ENCODE peak calls at places on chromosomes 2 and 18, in four cellular contexts. O is astrocyte, X is endothelial cell of umbilical vein, V is BJ. W is an unnamed sample. For H3K27me3, the result is how much of the 10 kb centered on the place peaks cover.

GRCh38 chr2:67082813-67083212 is 314.3 kb upstream of the ETAA1 start:
- DNase-seq in O (no peak), X (no peak), V (no peak), W (no peak)

GRCh38 chr2:189267491-189267890 is 87.9 kb upstream of the COL5A2 start:
- DNase-seq in O (no peak), X (no peak), V (no peak), W (no peak)

GRCh38 chr18:10122116-10122515 is 208.3 kb downstream of the VAPA start:
- DNase-seq in O (peak), X (no peak), V (peak), W (peak)

GRCh38 chr2:120745420-120746178 is 9.9 kb downstream of the GLI2 start:
- DNase-seq in O (no peak), X (no peak), V (no peak), W (no peak)

GRCh38 chr2:216860738-216861137 is 874 bp upstream of the TNP1 start:
- DNase-seq in O (peak), X (no peak), V (no peak), W (no peak)

GRCh38 chr18:13480856-13481255 is 245.5 kb downstream of the FAM210A start:
- DNase-seq in O (no peak), X (no peak), V (no peak), W (no peak)

GRCh38 chr2:11998626-11999378 is 252.4 kb downstream of the LPIN1 start:
- DNase-seq in O (peak), X (no peak), V (no peak), W (no peak)

GRCh38 chr2:138712212-138712979 is 67.8 kb downstream of the NXPH2 start:
- DNase-seq in O (peak), X (no peak), V (no peak), W (no peak)

GRCh38 chr2:27627963-27628766 is 647 bp downstream of the CCDC121 start:
- DNase-seq in O (peak), X (peak), V (peak), W (no peak)

GRCh38 chr2:107529146-107529545 is 297.5 kb upstream of the RGPD4 start:
- DNase-seq in O (no peak), X (no peak), V (no peak), W (no peak)

GRCh38 chr2:74741651-74742050 is 87.6 kb downstream of the SEMA4F start:
- DNase-seq in O (no peak), X (no peak), V (no peak), W (peak)

GRCh38 chr18:56532176-56532840 is 106.1 kb downstream of the TXNL1 start:
- DNase-seq in O (peak), X (no peak), V (no peak), W (no peak)

GRCh38 chr2:224401641-224402342 is at the start of gene FAM124B:
- DNase-seq in O (no peak), X (peak), V (peak), W (no peak)

GRCh38 chr2:150369862-150370261 is 117.6 kb downstream of the RND3 start:
- DNase-seq in O (no peak), X (no peak), V (no peak), W (no peak)

GRCh38 chr2:69948963-69949645 is 12.3 kb downstream of the ASPRV1 start:
- DNase-seq in O (no peak), X (no peak), V (no peak), W (no peak)

GRCh38 chr2:221767106-221767878 is 195.2 kb upstream of the EPHA4 start:
- DNase-seq in O (no peak), X (peak), V (no peak), W (no peak)

GRCh38 chr2:147467441-147467840 is 377.4 kb upstream of the ACVR2A start:
- DNase-seq in O (no peak), X (no peak), V (no peak), W (no peak)

GRCh38 chr2:145197944-145198343 is 678.0 kb upstream of the ZEB2 start:
- DNase-seq in O (no peak), X (no peak), V (no peak), W (no peak)

GRCh38 chr2:215958231-215958630 is 55.1 kb downstream of the MREG start:
- DNase-seq in O (no peak), X (no peak), V (peak), W (no peak)

GRCh38 chr2:224407241-224407680 is 5.4 kb upstream of the FAM124B start:
- DNase-seq in O (no peak), X (peak), V (no peak), W (no peak)

GRCh38 chr2:5914831-5915611 is 222.8 kb downstream of the SOX11 start:
- DNase-seq in O (peak), X (no peak), V (no peak), W (peak)

GRCh38 chr2:153891061-153891460 is 19.3 kb downstream of the GALNT13 start:
- DNase-seq in O (no peak), X (no peak), V (no peak), W (no peak)

GRCh38 chr2:12870692-12871091 is 154.0 kb downstream of the TRIB2 start:
- DNase-seq in O (no peak), X (no peak), V (no peak), W (no peak)

GRCh38 chr2:179377296-179377695 is 112.7 kb upstream of the SESTD1 start:
- DNase-seq in O (peak), X (no peak), V (no peak), W (no peak)

GRCh38 chr2:14297340-14297739 is 335.2 kb upstream of the LRATD1 start:
- DNase-seq in O (no peak), X (no peak), V (no peak), W (no peak)

GRCh38 chr2:215849771-215850170 is 163.6 kb downstream of the MREG start:
- DNase-seq in O (no peak), X (peak), V (no peak), W (no peak)

GRCh38 chr2:23791030-23791429 is 135.9 kb downstream of the ATAD2B start:
- DNase-seq in O (peak), X (peak), V (peak), W (no peak)

GRCh38 chr18:77116201-77117080 is 16.1 kb downstream of the MBP start:
- DNase-seq in O (no peak), X (no peak), V (no peak), W (no peak)

GRCh38 chr2:126953483-126953882 is 54.8 kb downstream of the TEX51 start:
- DNase-seq in O (no peak), X (no peak), V (no peak), W (no peak)

GRCh38 chr2:119730598-119731278 is 29.0 kb upstream of the PTPN4 start:
- DNase-seq in O (peak), X (no peak), V (no peak), W (no peak)

GRCh38 chr2:178059111-178059510 is 13.5 kb downstream of the PDE11A start:
- DNase-seq in O (no peak), X (no peak), V (no peak), W (no peak)

GRCh38 chr2:109218087-109218791 is 89.2 kb downstream of the SH3RF3 start:
- DNase-seq in O (peak), X (no peak), V (no peak), W (no peak)

GRCh38 chr2:219522111-219523030 is 8.1 kb downstream of the ASIC4 start:
- DNase-seq in O (peak), X (no peak), V (peak), W (peak)

GRCh38 chr2:206211657-206212255 is 52.1 kb downstream of the EEF1B2 start:
- DNase-seq in O (peak), X (no peak), V (no peak), W (no peak)

GRCh38 chr2:10971131-10971854 is 59.6 kb downstream of the KCNF1 start:
- DNase-seq in O (no peak), X (no peak), V (no peak), W (no peak)

GRCh38 chr18:35827275-35827929 is 145.1 kb upstream of the RMP24 start:
- DNase-seq in O (no peak), X (no peak), V (no peak), W (no peak)

GRCh38 chr2:149161481-149162225 is 123.2 kb downstream of the LYPD6B start:
- DNase-seq in O (no peak), X (no peak), V (peak), W (no peak)

DNA sequence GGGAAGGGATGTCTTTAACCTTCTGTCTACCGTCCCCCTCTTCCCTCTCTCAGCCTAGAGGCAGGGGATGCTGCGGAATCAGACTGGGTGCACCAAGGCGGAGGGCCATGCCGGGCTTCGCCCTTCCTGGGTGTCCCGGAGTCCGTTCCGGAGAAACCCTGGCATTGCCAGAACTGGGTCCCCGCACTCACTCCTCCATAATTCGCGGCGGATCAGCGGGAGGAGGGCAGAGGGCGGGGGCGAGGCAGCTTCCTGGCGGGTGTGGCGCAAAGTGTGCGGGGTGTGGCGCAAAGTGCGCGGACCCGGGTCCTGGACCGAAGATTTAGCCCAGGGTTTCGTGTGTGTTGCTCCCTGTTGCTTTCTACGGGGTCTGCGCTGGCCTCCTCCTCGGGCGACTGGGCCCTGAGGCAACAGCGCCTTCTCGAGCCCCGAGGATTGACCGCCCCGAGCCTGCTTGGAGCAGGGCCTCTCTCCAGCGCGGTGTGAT is 12.4 kb upstream of the SKOR2 start:
- DNase-seq in O (no peak), X (no peak), V (no peak), W (peak)
- H3K27me3 ChIP-seq in O (under half), X (under half), V (under half), W (under half)

GRCh38 chr18:11980555-11981382 is 538 bp upstream of the IMPA2 start:
- DNase-seq in O (peak), X (peak), V (peak), W (peak)
- TF ChIP-seq CTCF in O (no peak), X (no peak), V (peak), W (no peak)

GRCh38 chr2:20674974-20675679 is 8.2 kb downstream of the GDF7 start:
- DNase-seq in O (peak), X (peak), V (peak), W (no peak)
- H3K27me3 ChIP-seq in O (under half), X (under half), V (under half), W (under half)

DNA sequence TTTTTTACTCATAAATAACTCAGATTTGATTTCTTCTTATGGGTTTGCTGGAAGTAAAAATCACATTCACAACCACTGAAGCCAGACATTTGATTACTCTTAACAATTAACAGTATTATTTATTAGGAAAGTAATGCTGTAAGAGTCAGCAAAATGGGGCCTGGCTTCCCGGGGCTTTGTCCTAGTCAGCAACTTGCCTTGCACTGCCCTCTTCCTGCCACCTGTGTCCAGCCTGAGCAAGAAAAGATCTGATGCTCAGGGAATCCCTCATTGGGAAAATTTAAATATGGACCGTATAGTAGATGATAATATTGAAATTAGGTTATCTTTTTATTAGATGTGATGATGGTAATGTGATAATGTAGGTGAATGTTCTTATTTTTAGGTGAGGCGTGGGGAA is 30.8 kb upstream of the ACYP2 start:
- DNase-seq in O (no peak), X (peak), V (no peak), W (peak)
- TF ChIP-seq CTCF in O (peak), X (no peak), V (peak), W (peak)

GRCh38 chr18:2848879-2849254 is 2.1 kb downstream of the EMILIN2 start:
- DNase-seq in O (no peak), X (no peak), V (no peak), W (no peak)

GRCh38 chr18:2848145-2848878 is 1.5 kb downstream of the EMILIN2 start:
- DNase-seq in O (no peak), X (no peak), V (no peak), W (no peak)

GRCh38 chr18:2853173-2853925 is 6.5 kb downstream of the EMILIN2 start:
- DNase-seq in O (no peak), X (no peak), V (no peak), W (no peak)

GRCh38 chr18:2851771-2852170 is 5.0 kb downstream of the EMILIN2 start:
- DNase-seq in O (no peak), X (no peak), V (no peak), W (peak)

GRCh38 chr18:2850816-2851215 is 4.0 kb downstream of the EMILIN2 start:
- DNase-seq in O (no peak), X (no peak), V (no peak), W (no peak)
- H3K27me3 ChIP-seq in O (under half), X (half or more), V (under half), W (under half)

GRCh38 chr2:208099682-208100081 is 24.6 kb downstream of the CRYGD start:
- DNase-seq in O (no peak), X (no peak), V (no peak), W (no peak)

GRCh38 chr2:208103616-208104015 is 20.7 kb downstream of the CRYGD start:
- DNase-seq in O (no peak), X (no peak), V (no peak), W (no peak)

GRCh38 chr2:208098267-208098666 is 26.1 kb downstream of the CRYGD start:
- DNase-seq in O (no peak), X (no peak), V (no peak), W (no peak)

GRCh38 chr2:208097801-208098200 is 26.5 kb downstream of the CRYGD start:
- DNase-seq in O (peak), X (peak), V (no peak), W (no peak)

DNA sequence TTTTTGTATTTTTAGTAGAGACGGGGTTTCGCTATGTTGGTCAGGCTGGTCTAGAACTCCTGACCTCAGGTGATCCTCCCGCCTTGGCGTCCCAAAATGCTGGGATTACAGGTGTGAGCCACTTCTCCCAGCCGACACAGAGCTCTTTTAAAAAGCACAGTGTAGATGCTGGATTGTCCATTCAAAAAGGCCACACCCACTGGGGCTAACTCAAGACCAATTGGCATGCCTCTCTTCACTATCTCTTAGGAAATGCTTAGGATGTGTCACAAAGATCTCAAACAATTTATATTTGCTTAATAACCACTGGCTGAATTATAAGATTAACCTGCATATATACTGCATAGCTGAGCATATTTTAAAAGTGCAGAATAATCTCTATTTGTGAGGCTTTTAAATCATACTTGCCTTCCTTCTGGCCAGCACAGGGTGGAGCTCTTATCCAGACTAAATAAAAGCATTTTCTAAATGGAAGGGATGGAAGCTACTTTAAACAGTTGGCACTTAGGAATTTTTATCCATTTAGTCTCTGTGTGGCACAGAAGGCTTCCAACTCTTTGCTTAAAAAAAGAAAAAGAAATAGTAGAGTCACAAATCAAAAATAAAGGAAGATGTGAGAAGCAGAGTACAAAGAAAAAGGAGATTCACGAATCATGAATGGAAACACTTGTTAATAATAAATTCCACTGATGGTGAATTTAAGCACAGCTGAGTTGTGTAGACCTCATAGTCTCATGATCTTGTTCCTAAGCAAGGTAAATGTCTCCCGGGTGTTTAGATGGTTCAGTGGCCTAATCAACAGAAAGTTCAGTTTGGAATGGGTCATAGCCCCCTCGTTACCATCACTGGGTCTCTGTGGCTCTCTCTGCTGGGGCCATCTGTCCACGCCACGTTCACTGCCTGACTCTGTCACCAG is 22.4 kb downstream of the CRYGD start:
- DNase-seq in O (peak), X (peak), V (no peak), W (no peak)
- TF ChIP-seq CTCF in O (peak), X (no peak), V (no peak), W (peak)

GRCh38 chr2:54059504-54059903 is 55.9 kb upstream of the ACYP2 start:
- DNase-seq in O (no peak), X (no peak), V (no peak), W (no peak)
- H3K27me3 ChIP-seq in O (under half), X (under half), V (under half), W (under half)

DNA sequence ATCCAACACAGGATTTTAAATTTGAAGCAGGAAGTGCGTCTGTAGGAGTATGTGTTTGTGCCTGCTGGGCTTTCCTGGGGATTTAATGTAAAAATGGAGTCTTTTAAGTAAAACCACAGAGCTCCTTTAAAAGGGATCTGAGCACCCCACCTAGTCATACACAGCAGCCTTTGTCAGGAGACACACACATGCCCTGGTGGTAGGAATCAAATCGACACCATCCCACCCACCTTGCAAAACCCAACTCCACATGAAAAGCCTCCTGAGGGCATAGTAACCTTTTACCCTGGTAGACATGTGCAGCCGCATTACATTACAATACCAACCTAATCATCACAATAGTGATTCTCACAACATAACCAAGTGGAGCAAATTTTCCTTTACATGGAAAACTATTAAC is 29.0 kb downstream of the UXS1 start:
- DNase-seq in O (no peak), X (no peak), V (no peak), W (no peak)
- TF ChIP-seq CTCF in O (no peak), X (no peak), V (no peak), W (no peak)

DNA sequence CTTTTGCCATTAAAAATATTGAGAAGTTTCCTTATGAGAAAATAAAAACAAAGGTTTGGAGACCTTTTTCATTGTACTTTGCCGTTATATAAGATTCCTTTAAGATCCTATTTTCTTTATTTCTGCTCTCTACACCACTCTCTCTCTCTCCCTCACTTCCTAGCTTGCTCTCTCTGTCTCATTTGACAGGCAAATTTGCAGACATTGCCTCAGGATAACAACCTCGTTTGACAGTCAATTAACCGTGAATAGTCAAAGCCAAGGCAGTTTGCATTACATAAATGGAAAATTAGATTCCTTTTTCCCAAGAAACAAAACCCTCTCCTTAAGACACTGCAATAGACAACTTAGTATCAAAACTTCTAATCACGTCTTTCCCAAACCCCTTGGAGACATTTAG is 7.4 kb downstream of the SKOR2 start:
- DNase-seq in O (no peak), X (no peak), V (no peak), W (no peak)
- H3K27me3 ChIP-seq in O (half or more), X (half or more), V (under half), W (under half)